ENCODE peak calls at places on chromosomes 12 and 14, in four cellular contexts. One of them, this sample, is unnamed.
A peak's percentile ranks its signal among the peaks of the same experiment; 100 is the strongest.

GRCh38 chr14:54754116-54754622 is 148.5 kb downstream of the GCH1 start:
- DNase-seq in lung: no peak
- DNase-seq in stimulated activated CD4-positive, alpha-beta T cell treated with anti-CD3 and anti-CD28 coated beads, Interleukin-12 subunit alpha, Interleukin-12 subunit beta, amount 100 ng/mL, for 48 hours: no peak
- DNase-seq in Daoy: no peak
- DNase-seq in this sample: no peak

GRCh38 chr14:54000341-54000811 is 43.8 kb upstream of the BMP4 start:
- DNase-seq in stimulated activated CD4-positive, alpha-beta T cell treated with anti-CD3 and anti-CD28 coated beads, Interleukin-12 subunit alpha, Interleukin-12 subunit beta, amount 100 ng/mL, for 48 hours: no peak
- DNase-seq in Daoy: peak; percentile 60
- DNase-seq in lung: no peak
- DNase-seq in this sample: peak; percentile 51

GRCh38 chr12:3533703-3534386 is 42.8 kb downstream of the PRMT8 start:
- DNase-seq in lung: peak; percentile 59
- DNase-seq in stimulated activated CD4-positive, alpha-beta T cell treated with anti-CD3 and anti-CD28 coated beads, Interleukin-12 subunit alpha, Interleukin-12 subunit beta, amount 100 ng/mL, for 48 hours: no peak
- DNase-seq in Daoy: no peak
- DNase-seq in this sample: peak; percentile 58

GRCh38 chr12:95408201-95408600 is 65.8 kb upstream of the METAP2 start:
- DNase-seq in stimulated activated CD4-positive, alpha-beta T cell treated with anti-CD3 and anti-CD28 coated beads, Interleukin-12 subunit alpha, Interleukin-12 subunit beta, amount 100 ng/mL, for 48 hours: no peak
- DNase-seq in lung: no peak
- DNase-seq in Daoy: no peak
- DNase-seq in this sample: no peak

GRCh38 chr12:63955831-63956685 is 111.6 kb downstream of the SRGAP1 start:
- DNase-seq in Daoy: no peak
- DNase-seq in stimulated activated CD4-positive, alpha-beta T cell treated with anti-CD3 and anti-CD28 coated beads, Interleukin-12 subunit alpha, Interleukin-12 subunit beta, amount 100 ng/mL, for 48 hours: no peak
- DNase-seq in lung: peak; percentile 54
- DNase-seq in this sample: peak; percentile 90

GRCh38 chr12:49341777-49342065 is 4.7 kb upstream of the C1QL4 start:
- DNase-seq in stimulated activated CD4-positive, alpha-beta T cell treated with anti-CD3 and anti-CD28 coated beads, Interleukin-12 subunit alpha, Interleukin-12 subunit beta, amount 100 ng/mL, for 48 hours: no peak
- DNase-seq in lung: no peak
- DNase-seq in Daoy: no peak
- DNase-seq in this sample: no peak

GRCh38 chr12:9943244-9943643 is 11.1 kb upstream of the CLEC2A start:
- DNase-seq in stimulated activated CD4-positive, alpha-beta T cell treated with anti-CD3 and anti-CD28 coated beads, Interleukin-12 subunit alpha, Interleukin-12 subunit beta, amount 100 ng/mL, for 48 hours: no peak
- DNase-seq in Daoy: no peak
- DNase-seq in lung: no peak
- DNase-seq in this sample: no peak

GRCh38 chr12:21962236-21962635 is 21.0 kb upstream of the ABCC9 start:
- DNase-seq in lung: no peak
- DNase-seq in stimulated activated CD4-positive, alpha-beta T cell treated with anti-CD3 and anti-CD28 coated beads, Interleukin-12 subunit alpha, Interleukin-12 subunit beta, amount 100 ng/mL, for 48 hours: no peak
- DNase-seq in Daoy: peak; percentile 5
- DNase-seq in this sample: no peak